ENCODE peak calls at places on chromosome 1, in seven cellular contexts. Z is stromal cell of bone marrow, V is neural crest cell, T is lower leg skin, U is heart right ventricle, P is SJSA1, G is keratinocyte. H is an unnamed sample.

GRCh38 chr1:19478241-19478780 is 7.0 kb downstream of the CAPZB start:
- DNase-seq in T (no peak), V (no peak), P (no peak), U (no peak), G (no peak), Z (no peak), H (no peak)

GRCh38 chr1:112713466-112714312 is 1.4 kb downstream of the PPM1J start:
- DNase-seq in V (no peak), P (no peak), T (no peak), Z (no peak), U (no peak), G (no peak), H (no peak)

GRCh38 chr1:24373710-24374109 is 39.9 kb downstream of the STPG1 start:
- DNase-seq in U (no peak), G (no peak), T (peak; percentile 40), P (no peak), V (no peak), Z (no peak), H (no peak)

GRCh38 chr1:30853350-30853749 is 55.2 kb downstream of the SDC3 start:
- DNase-seq in V (no peak), P (no peak), T (no peak), G (no peak), U (no peak), Z (no peak), H (no peak)

GRCh38 chr1:219113261-219113660 is 60.4 kb upstream of the LYPLAL1 start:
- DNase-seq in P (no peak), U (no peak), Z (peak; percentile 38), G (no peak), T (no peak), V (no peak), H (no peak)

GRCh38 chr1:37561794-37562132 is 5.0 kb downstream of the DNALI1 start:
- DNase-seq in U (no peak), P (no peak), Z (no peak), G (no peak), T (peak; percentile 76), V (no peak), H (no peak)

GRCh38 chr1:156414440-156415064 is 45.5 kb downstream of the RHBG start:
- DNase-seq in V (peak; percentile 67), P (no peak), G (no peak), U (no peak), T (no peak), Z (no peak), H (no peak)

GRCh38 chr1:233016798-233017197 is 66.4 kb downstream of the NTPCR start:
- DNase-seq in U (no peak), G (no peak), T (no peak), V (no peak), Z (no peak), P (no peak), H (no peak)

GRCh38 chr1:155892801-155893200 is 18.3 kb downstream of the RIT1 start:
- DNase-seq in P (peak; percentile 82), Z (no peak), T (no peak), V (no peak), G (no peak), U (no peak), H (no peak)

GRCh38 chr1:12556957-12557935 is 60.8 kb downstream of the DHRS3 start:
- DNase-seq in T (no peak), P (no peak), V (no peak), Z (peak; percentile 25), U (no peak), G (no peak), H (no peak)

GRCh38 chr1:41687007-41687406 is 202.5 kb upstream of the EDN2 start:
- DNase-seq in Z (no peak), U (no peak), V (no peak), G (no peak), T (no peak), P (no peak), H (no peak)

H was measured in osteocyte.